ENCODE peak calls at places on chromosomes 13 and 19, in four cellular contexts. One of them, this sample, is unnamed.
A peak's percentile ranks its signal among the peaks of the same experiment; 100 is the strongest.

GRCh38 chr13:75139291-75139690 is 342.7 kb downstream of the TBC1D4 start:
- DNase-seq in cardiac fibroblast: peak; percentile 38
- DNase-seq in astrocyte of the cerebellum: no peak
- DNase-seq in heart right ventricle: no peak
- DNase-seq in this sample: no peak

GRCh38 chr19:41700381-41701195 is 7.8 kb upstream of the CEACAM5 start:
- DNase-seq in heart right ventricle: no peak
- DNase-seq in astrocyte of the cerebellum: no peak
- DNase-seq in cardiac fibroblast: no peak
- DNase-seq in this sample: no peak

GRCh38 chr13:44432595-44432994 is 59.0 kb downstream of the SERP2 start:
- DNase-seq in cardiac fibroblast: no peak
- DNase-seq in astrocyte of the cerebellum: no peak
- DNase-seq in heart right ventricle: no peak
- DNase-seq in this sample: no peak

GRCh38 chr13:79541426-79542049 is 60.6 kb downstream of the NDFIP2 start:
- DNase-seq in cardiac fibroblast: peak; percentile 86
- DNase-seq in astrocyte of the cerebellum: peak; percentile 68
- DNase-seq in heart right ventricle: no peak
- DNase-seq in this sample: peak; percentile 14

GRCh38 chr13:114108894-114109293 is 23.5 kb downstream of the RASA3 start:
- DNase-seq in astrocyte of the cerebellum: no peak
- DNase-seq in heart right ventricle: no peak
- DNase-seq in cardiac fibroblast: no peak
- DNase-seq in this sample: no peak

GRCh38 chr19:28859811-28860210 is 353.1 kb downstream of the UQCRFS1 start:
- DNase-seq in cardiac fibroblast: no peak
- DNase-seq in astrocyte of the cerebellum: no peak
- DNase-seq in heart right ventricle: no peak
- DNase-seq in this sample: no peak

GRCh38 chr19:42512130-42512636 is 16.1 kb downstream of the CEACAM1 start:
- DNase-seq in heart right ventricle: no peak
- DNase-seq in astrocyte of the cerebellum: no peak
- DNase-seq in cardiac fibroblast: no peak
- DNase-seq in this sample: no peak

GRCh38 chr13:29537736-29538624 is 57.5 kb downstream of the SLC7A1 start:
- DNase-seq in cardiac fibroblast: no peak
- DNase-seq in astrocyte of the cerebellum: no peak
- DNase-seq in heart right ventricle: no peak
- DNase-seq in this sample: no peak

GRCh38 chr19:43807651-43808050 is 5.4 kb upstream of the LYPD5 start:
- DNase-seq in astrocyte of the cerebellum: no peak
- DNase-seq in cardiac fibroblast: no peak
- DNase-seq in heart right ventricle: no peak
- DNase-seq in this sample: no peak

GRCh38 chr13:31314961-31315360 is 115.2 kb downstream of the B3GLCT start:
- DNase-seq in cardiac fibroblast: no peak
- DNase-seq in heart right ventricle: no peak
- DNase-seq in astrocyte of the cerebellum: no peak
- DNase-seq in this sample: no peak

GRCh38 chr13:111140562-111141105 is 25.5 kb downstream of the ARHGEF7 start:
- DNase-seq in astrocyte of the cerebellum: no peak
- DNase-seq in heart right ventricle: no peak
- DNase-seq in cardiac fibroblast: no peak
- DNase-seq in this sample: no peak

GRCh38 chr13:24217601-24218281 is 57.2 kb downstream of the SPATA13 start:
- DNase-seq in heart right ventricle: no peak
- DNase-seq in cardiac fibroblast: no peak
- DNase-seq in astrocyte of the cerebellum: no peak
- DNase-seq in this sample: no peak

GRCh38 chr13:33183431-33184130 is 102.0 kb downstream of the STARD13 start:
- DNase-seq in heart right ventricle: no peak
- DNase-seq in cardiac fibroblast: peak; percentile 77
- DNase-seq in astrocyte of the cerebellum: no peak
- DNase-seq in this sample: no peak

GRCh38 chr13:75405976-75406703 is 75.8 kb downstream of the TBC1D4 start:
- DNase-seq in heart right ventricle: no peak
- DNase-seq in astrocyte of the cerebellum: peak; percentile 68
- DNase-seq in cardiac fibroblast: peak; percentile 58
- DNase-seq in this sample: no peak

GRCh38 chr19:22832031-22832762 is at the start of gene ZNF723:
- DNase-seq in heart right ventricle: no peak
- DNase-seq in astrocyte of the cerebellum: no peak
- DNase-seq in cardiac fibroblast: no peak
- DNase-seq in this sample: no peak

GRCh38 chr19:33564836-33565338 is 43.3 kb upstream of the PEPD start:
- DNase-seq in astrocyte of the cerebellum: no peak
- DNase-seq in cardiac fibroblast: no peak
- DNase-seq in heart right ventricle: no peak
- DNase-seq in this sample: no peak

GRCh38 chr19:43229315-43229714 is 23.9 kb upstream of the PSG4 start:
- DNase-seq in cardiac fibroblast: peak; percentile 58
- DNase-seq in astrocyte of the cerebellum: no peak
- DNase-seq in heart right ventricle: no peak
- DNase-seq in this sample: no peak

GRCh38 chr13:90696254-90696653 is 651.2 kb upstream of the MIR17HG start:
- DNase-seq in astrocyte of the cerebellum: peak; percentile 71
- DNase-seq in cardiac fibroblast: peak; percentile 87
- DNase-seq in heart right ventricle: no peak
- DNase-seq in this sample: no peak

GRCh38 chr13:41177616-41178015 is 16.8 kb downstream of the KBTBD7 start:
- DNase-seq in cardiac fibroblast: peak; percentile 33
- DNase-seq in astrocyte of the cerebellum: no peak
- DNase-seq in heart right ventricle: no peak
- DNase-seq in this sample: no peak

GRCh38 chr13:99704390-99704789 is 203.1 kb downstream of the TM9SF2 start:
- DNase-seq in astrocyte of the cerebellum: no peak
- DNase-seq in cardiac fibroblast: no peak
- DNase-seq in heart right ventricle: no peak
- DNase-seq in this sample: no peak

GRCh38 chr19:58557253-58558065 is 952 bp downstream of the UBE2M start:
- DNase-seq in heart right ventricle: no peak
- DNase-seq in cardiac fibroblast: no peak
- DNase-seq in astrocyte of the cerebellum: no peak
- DNase-seq in this sample: no peak

GRCh38 chr13:84894749-84895148 is 904.5 kb downstream of the SLITRK6 start:
- DNase-seq in heart right ventricle: no peak
- DNase-seq in cardiac fibroblast: no peak
- DNase-seq in astrocyte of the cerebellum: no peak
- DNase-seq in this sample: no peak
- TF ChIP-seq CTCF in heart right ventricle: no peak
- TF ChIP-seq CTCF in cardiac fibroblast: no peak
- TF ChIP-seq CTCF in astrocyte of the cerebellum: no peak
- TF ChIP-seq CTCF in this sample: peak; percentile 21

GRCh38 chr13:21673592-21674270 is 2.9 kb downstream of the FGF9 start:
- DNase-seq in astrocyte of the cerebellum: no peak
- DNase-seq in cardiac fibroblast: peak; percentile 35
- DNase-seq in heart right ventricle: peak; percentile 40
- DNase-seq in this sample: peak; percentile 84
- TF ChIP-seq CTCF in astrocyte of the cerebellum: no peak
- TF ChIP-seq CTCF in cardiac fibroblast: no peak
- TF ChIP-seq CTCF in heart right ventricle: no peak
- TF ChIP-seq CTCF in this sample: peak; percentile 19

DNA sequence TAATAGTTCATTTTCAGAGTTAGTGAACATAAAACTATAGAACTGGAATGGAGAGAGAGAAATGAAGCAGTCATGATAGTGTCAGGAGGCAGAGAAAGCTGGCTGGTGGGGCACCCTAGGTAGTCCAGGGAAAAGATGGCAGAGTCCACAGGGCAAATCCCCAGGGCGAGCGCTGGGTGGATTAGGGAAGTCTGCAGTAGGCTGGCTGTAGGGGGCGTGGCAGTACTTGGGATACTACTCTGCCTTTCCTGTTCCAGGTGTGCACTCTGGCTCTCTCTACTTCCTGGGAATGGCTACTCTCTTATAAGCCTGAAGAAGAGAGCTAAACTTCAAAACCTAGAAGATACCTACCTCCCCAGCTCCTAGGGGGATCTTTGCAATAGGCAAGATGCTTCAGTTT is 232.9 kb upstream of the SLC10A2 start:
- DNase-seq in heart right ventricle: no peak
- DNase-seq in astrocyte of the cerebellum: no peak
- DNase-seq in cardiac fibroblast: no peak
- DNase-seq in this sample: no peak
- TF ChIP-seq CTCF in heart right ventricle: no peak
- TF ChIP-seq CTCF in astrocyte of the cerebellum: no peak
- TF ChIP-seq CTCF in cardiac fibroblast: no peak
- TF ChIP-seq CTCF in this sample: no peak

GRCh38 chr19:18339703-18340102 is 695 bp upstream of the PGPEP1 start:
- DNase-seq in astrocyte of the cerebellum: no peak
- DNase-seq in cardiac fibroblast: peak; percentile 26
- DNase-seq in heart right ventricle: no peak
- DNase-seq in this sample: peak; percentile 40
- TF ChIP-seq CTCF in astrocyte of the cerebellum: peak; percentile 40
- TF ChIP-seq CTCF in cardiac fibroblast: no peak
- TF ChIP-seq CTCF in heart right ventricle: peak; percentile 9
- TF ChIP-seq CTCF in this sample: peak; percentile 42